ENCODE peak calls at places on chromosomes 3 and 15, in six cellular contexts. E is A549, I is heart left ventricle, K is OCI-LY7, H is breast epithelium, M is neural progenitor cell. J is an unnamed sample.

GRCh38 chr15:79371581-79371980 is 60.6 kb upstream of the MINAR1 start:
- DNase-seq in E (no peak), I (no peak), K (no peak), H (no peak), M (no peak), J (no peak)

GRCh38 chr3:126539558-126540250 is 15.7 kb downstream of the CHST13 start:
- DNase-seq in E (no peak), I (peak), K (no peak), H (no peak), M (no peak), J (no peak)

GRCh38 chr3:69086133-69086722 is 1.5 kb downstream of the ARL6IP5 start:
- DNase-seq in E (peak), I (peak), K (peak), H (peak), M (peak), J (peak)

GRCh38 chr3:191331443-191331842 is 1.1 kb upstream of the UTS2B start:
- DNase-seq in E (no peak), I (no peak), K (no peak), H (no peak), M (no peak), J (no peak)

GRCh38 chr3:151766454-151766853 is 32.7 kb downstream of the AADACL2 start:
- DNase-seq in E (peak), I (no peak), K (no peak), H (no peak), M (no peak), J (no peak)

GRCh38 chr15:57777034-57777433 is 70.5 kb downstream of the POLR2M start:
- DNase-seq in E (no peak), I (no peak), K (peak), H (no peak), M (no peak), J (no peak)

GRCh38 chr3:12120374-12121140 is 38.2 kb downstream of the TIMP4 start:
- DNase-seq in E (no peak), I (no peak), K (peak), H (peak), M (no peak), J (no peak)

GRCh38 chr3:127610105-127610504 is 11.9 kb downstream of the MCM2 start:
- DNase-seq in E (no peak), I (no peak), K (no peak), H (no peak), M (no peak), J (no peak)

GRCh38 chr3:150150633-150151032 is 179.9 kb upstream of the PFN2 start:
- DNase-seq in E (no peak), I (no peak), K (no peak), H (no peak), M (no peak), J (no peak)

GRCh38 chr15:23574742-23575141 is 9.3 kb downstream of the MKRN3 start:
- DNase-seq in E (no peak), I (no peak), K (no peak), H (no peak), M (no peak), J (no peak)

GRCh38 chr15:73994912-73995622 is 551 bp downstream of the PML start:
- DNase-seq in E (no peak), I (no peak), K (peak), H (peak), M (no peak), J (no peak)

GRCh38 chr3:111484666-111485065 is 57.3 kb upstream of the CD96 start:
- DNase-seq in E (no peak), I (no peak), K (no peak), H (no peak), M (no peak), J (no peak)

GRCh38 chr15:78077053-78077859 is at the start of gene TBC1D2B:
- DNase-seq in E (peak), I (peak), K (peak), H (no peak), M (peak), J (no peak)

GRCh38 chr15:31396881-31397560 is 70.4 kb downstream of the KLF13 start:
- DNase-seq in E (peak), I (peak), K (peak), H (peak), M (peak), J (peak)

GRCh38 chr3:63972196-63972595 is 51.1 kb downstream of the PSMD6 start:
- DNase-seq in E (no peak), I (no peak), K (no peak), H (no peak), M (no peak), J (no peak)

GRCh38 chr3:109081746-109082510 is 36.0 kb downstream of the MORC1 start:
- DNase-seq in E (peak), I (no peak), K (peak), H (no peak), M (peak), J (no peak)

GRCh38 chr3:194985031-194985578 is 285.9 kb downstream of the XXYLT1 start:
- DNase-seq in E (no peak), I (peak), K (no peak), H (peak), M (peak), J (peak)

GRCh38 chr3:15267502-15267901 is 61.5 kb downstream of the CAPN7 start:
- DNase-seq in E (no peak), I (peak), K (no peak), H (no peak), M (no peak), J (peak)

GRCh38 chr3:140720242-140720641 is 42.4 kb downstream of the TRIM42 start:
- DNase-seq in E (no peak), I (no peak), K (no peak), H (peak), M (no peak), J (no peak)

DNA sequence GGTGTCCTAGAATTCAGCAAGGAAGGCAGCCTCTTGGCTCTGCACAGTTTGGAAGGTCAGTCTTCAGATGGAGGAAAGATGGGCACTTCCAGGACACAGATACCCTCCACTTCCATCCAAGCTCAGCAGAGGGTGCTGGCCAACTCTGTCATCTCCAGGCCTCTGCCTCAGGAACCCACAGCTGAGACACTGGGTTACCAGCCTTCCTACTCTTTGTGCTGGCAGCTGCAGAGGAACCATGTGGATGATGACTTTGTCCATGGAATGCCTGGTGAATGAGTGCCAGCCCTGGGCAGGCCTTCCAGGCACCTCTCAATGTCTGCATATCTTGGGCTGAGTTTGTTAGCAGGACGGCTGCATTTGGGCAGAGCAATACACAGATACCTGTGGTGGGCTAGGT is 325.6 kb upstream of the CTDSPL start:
- DNase-seq in E (no peak), I (peak), K (no peak), H (no peak), M (no peak), J (no peak)
- TF ChIP-seq CTCF in E (no peak), I (no peak), K (no peak), H (no peak), M (no peak), J (no peak)

DNA sequence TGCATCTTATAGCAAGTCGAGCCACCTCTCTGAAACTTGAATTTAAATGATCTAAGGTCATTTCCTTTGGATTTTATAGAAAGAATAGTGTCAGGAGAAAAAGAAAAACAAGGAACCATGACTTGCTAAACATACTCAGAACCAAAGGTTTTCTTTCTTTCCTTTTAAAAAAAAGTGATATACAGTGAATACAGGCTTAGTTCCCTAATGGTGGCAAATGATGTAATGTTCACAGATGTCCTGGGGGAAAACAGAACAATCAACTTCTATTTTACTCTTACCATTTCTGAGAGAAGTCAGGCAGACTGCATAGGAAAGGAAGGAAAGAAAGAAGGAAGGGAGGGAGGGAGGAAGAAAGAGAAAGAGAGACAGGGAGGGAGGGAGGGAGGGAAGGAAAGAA is 56.5 kb downstream of the ST6GAL1 start:
- DNase-seq in E (no peak), I (no peak), K (no peak), H (no peak), M (no peak), J (no peak)
- H3K4me3 ChIP-seq in E (no peak), I (no peak), K (peak), H (no peak), M (no peak), J (no peak)

GRCh38 chr3:9826815-9827574 is 16.8 kb downstream of the RPUSD3 start:
- DNase-seq in E (peak), I (no peak), K (peak), H (no peak), M (peak), J (no peak)
- H3K27ac ChIP-seq in E (no peak), I (no peak), K (peak), H (no peak), M (no peak), J (no peak)

GRCh38 chr3:134652886-134653630 is 2.2 kb upstream of the KY start:
- DNase-seq in E (no peak), I (no peak), K (no peak), H (no peak), M (no peak), J (no peak)

GRCh38 chr3:134652409-134652831 is 1.6 kb upstream of the KY start:
- DNase-seq in E (no peak), I (no peak), K (no peak), H (no peak), M (no peak), J (no peak)

GRCh38 chr3:134649106-134649705 is 1.6 kb downstream of the KY start:
- DNase-seq in E (no peak), I (no peak), K (no peak), H (no peak), M (no peak), J (peak)

GRCh38 chr3:134651347-134652041 is 672 bp upstream of the KY start:
- DNase-seq in E (no peak), I (peak), K (no peak), H (peak), M (peak), J (no peak)

DNA sequence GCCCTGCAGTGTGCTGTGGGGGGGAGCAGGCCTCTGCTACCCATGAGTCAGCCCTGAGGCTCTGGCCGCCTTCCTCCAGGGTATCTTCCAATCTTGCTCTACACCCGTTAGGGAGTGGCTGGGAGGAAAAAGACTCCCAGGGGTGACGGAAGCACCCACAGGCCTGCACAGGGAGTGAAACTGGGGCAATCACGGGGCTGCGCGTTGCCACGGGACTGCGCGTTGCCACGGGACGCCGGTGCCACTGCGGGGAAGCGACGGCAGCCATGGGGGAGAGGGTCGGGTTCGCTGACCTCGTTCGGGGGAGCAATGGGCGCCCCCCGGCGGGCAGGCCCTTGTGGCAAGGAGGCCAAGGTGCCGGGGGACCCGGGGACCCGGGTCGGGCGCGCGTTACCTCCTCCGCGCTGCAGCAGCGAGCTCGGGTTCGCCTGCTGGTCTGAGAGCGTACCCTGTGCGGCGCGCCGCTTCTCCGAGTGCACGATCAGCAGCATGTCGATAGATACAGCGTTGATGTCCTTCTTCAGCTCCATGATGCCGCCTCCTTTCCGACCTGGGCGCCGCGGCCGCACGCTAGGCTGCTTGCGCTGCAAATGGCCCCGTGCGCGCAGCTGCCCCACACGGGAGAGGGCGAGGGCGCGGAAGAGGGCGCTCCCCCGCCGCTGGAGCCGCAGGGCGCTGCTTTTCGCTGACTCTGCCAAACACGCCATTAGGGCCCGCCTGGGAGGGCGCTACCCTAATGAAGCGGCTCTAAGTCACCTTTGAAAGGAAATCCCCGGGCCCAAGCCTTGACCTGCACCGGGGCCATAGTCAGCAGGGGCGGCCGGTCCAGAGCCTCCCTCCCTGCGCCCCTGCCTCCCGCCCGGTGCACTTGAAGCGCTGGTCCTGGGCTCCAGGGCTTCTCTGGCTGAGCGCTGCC is at the start of gene KY:
- DNase-seq in E (peak), I (peak), K (no peak), H (no peak), M (peak), J (no peak)
- TF ChIP-seq CTCF in E (no peak), I (no peak), K (no peak), H (no peak), M (peak), J (no peak)

J was measured in coronary artery.